ENCODE peak calls at places on chromosomes 6 and 20, in nine cellular contexts. A, Z, Q, D, H, S, F, P and M are unnamed samples. For H3K9me3, the result is how much of the 10 kb centered on the place peaks cover.

GRCh38 chr6:41373919-41374617 is 38.7 kb downstream of the NCR2 start:
- DNase-seq in Q (no peak), D (no peak), S (no peak), A (no peak), F (peak), H (peak), P (no peak), Z (no peak), M (no peak)

GRCh38 chr20:32460683-32461320 is 102.7 kb downstream of the ASXL1 start:
- DNase-seq in F (no peak), D (no peak), P (no peak), S (no peak), Z (no peak), A (no peak), H (no peak), Q (no peak), M (no peak)

GRCh38 chr6:170266061-170266825 is 24.6 kb downstream of the DLL1 start:
- DNase-seq in Z (peak), H (no peak), A (no peak), F (peak), Q (no peak), S (no peak), P (peak), D (peak), M (peak)

GRCh38 chr20:10591956-10592521 is 81.8 kb downstream of the JAG1 start:
- DNase-seq in Q (no peak), P (no peak), Z (no peak), S (no peak), F (no peak), H (no peak), D (no peak), A (no peak), M (no peak)

GRCh38 chr6:14804001-14804401 is 441.9 kb upstream of the JARID2 start:
- DNase-seq in A (no peak), D (no peak), Q (no peak), F (no peak), Z (no peak), S (no peak), P (no peak), H (no peak), M (no peak)

GRCh38 chr20:31962741-31963140 is 5.2 kb upstream of the XKR7 start:
- DNase-seq in F (no peak), A (no peak), Z (no peak), S (no peak), Q (no peak), H (no peak), P (no peak), D (no peak), M (no peak)

GRCh38 chr6:143052282-143052681 is 8.4 kb upstream of the AIG1 start:
- DNase-seq in P (no peak), F (no peak), D (no peak), S (no peak), H (no peak), Q (no peak), A (no peak), Z (no peak), M (no peak)

GRCh38 chr6:163151212-163151611 is 263.3 kb upstream of the QKI start:
- DNase-seq in Q (no peak), A (no peak), D (no peak), Z (no peak), F (peak), S (no peak), H (no peak), P (no peak), M (no peak)

GRCh38 chr6:169536446-169537170 is 165.2 kb downstream of the WDR27 start:
- DNase-seq in Z (no peak), F (no peak), S (no peak), D (no peak), A (no peak), P (no peak), Q (no peak), H (no peak), M (no peak)

GRCh38 chr6:37483917-37484785 is 15.5 kb downstream of the CCDC167 start:
- DNase-seq in Z (peak), H (peak), D (peak), P (peak), A (no peak), F (peak), S (no peak), Q (peak), M (peak)

GRCh38 chr20:17706632-17707031 is 6.9 kb downstream of the BANF2 start:
- DNase-seq in F (no peak), H (no peak), Q (no peak), A (no peak), D (no peak), S (no peak), Z (no peak), P (no peak), M (no peak)

GRCh38 chr20:50330504-50331313 is 140.1 kb downstream of the CEBPB start:
- DNase-seq in H (no peak), D (peak), Z (no peak), P (peak), F (peak), A (no peak), Q (peak), S (no peak), M (no peak)

GRCh38 chr6:54014440-54014839 is 96.8 kb upstream of the MLIP start:
- DNase-seq in A (no peak), Q (no peak), S (no peak), H (no peak), P (no peak), D (no peak), F (no peak), Z (no peak), M (no peak)

GRCh38 chr6:41455410-41455809 is 90.8 kb upstream of the FOXP4 start:
- DNase-seq in D (no peak), H (no peak), Q (no peak), A (no peak), S (no peak), F (no peak), P (no peak), Z (no peak), M (no peak)

GRCh38 chr6:3442444-3443220 is 14.2 kb downstream of the SLC22A23 start:
- DNase-seq in A (no peak), F (no peak), Z (no peak), Q (peak), S (no peak), H (no peak), D (no peak), P (no peak), M (no peak)

GRCh38 chr20:43949741-43950618 is 35.3 kb downstream of the TOX2 start:
- DNase-seq in S (no peak), A (no peak), P (peak), Z (no peak), H (no peak), F (no peak), D (peak), Q (peak), M (no peak)

GRCh38 chr6:113659762-113660404 is 197.3 kb upstream of the MARCKS start:
- DNase-seq in D (no peak), S (no peak), H (no peak), A (no peak), F (no peak), Z (no peak), P (no peak), Q (no peak), M (no peak)

GRCh38 chr6:16292432-16292831 is 54.0 kb downstream of the GMPR start:
- DNase-seq in Z (no peak), H (no peak), A (no peak), D (no peak), F (no peak), Q (no peak), P (no peak), S (no peak), M (no peak)

GRCh38 chr6:44227138-44227770 is 3.9 kb downstream of the SLC29A1 start:
- DNase-seq in D (no peak), Z (no peak), A (no peak), Q (no peak), S (no peak), H (no peak), P (no peak), F (no peak), M (no peak)

GRCh38 chr6:170112583-170112860 is 178.4 kb downstream of the DLL1 start:
- DNase-seq in Z (peak), H (no peak), D (no peak), S (no peak), F (no peak), A (no peak), Q (no peak), P (no peak), M (no peak)

GRCh38 chr6:166502453-166502852 is 84.0 kb downstream of the RAMACL start:
- DNase-seq in H (peak), P (no peak), S (no peak), Z (peak), A (no peak), F (no peak), Q (no peak), D (no peak), M (no peak)

GRCh38 chr6:27582928-27583725 is 110.2 kb upstream of the ZNF184 start:
- DNase-seq in F (peak), S (no peak), D (no peak), P (no peak), H (peak), Q (peak), A (no peak), Z (no peak), M (peak)

GRCh38 chr20:4325548-4326187 is 310.3 kb upstream of the RNF24 start:
- DNase-seq in S (no peak), Z (peak), H (no peak), Q (no peak), P (no peak), F (no peak), D (no peak), A (no peak), M (no peak)

GRCh38 chr6:73180718-73181619 is 44.3 kb downstream of the KHDC1L start:
- DNase-seq in Z (no peak), Q (peak), F (peak), D (no peak), A (no peak), H (peak), S (no peak), P (no peak), M (no peak)

GRCh38 chr6:156777866-156778614 is 862 bp downstream of the ARID1B start:
- DNase-seq in F (peak), D (peak), H (peak), Z (peak), P (peak), S (no peak), Q (peak), A (no peak), M (peak)

GRCh38 chr6:52015953-52016352 is 71.5 kb downstream of the PKHD1 start:
- DNase-seq in S (no peak), Q (no peak), F (no peak), D (no peak), Z (no peak), P (no peak), H (no peak), A (no peak), M (no peak)

GRCh38 chr20:46438156-46438750 is 31.8 kb upstream of the ELMO2 start:
- DNase-seq in Z (peak), P (no peak), H (peak), A (no peak), S (no peak), D (no peak), Q (peak), F (peak), M (peak)

GRCh38 chr6:148082044-148082443 is 260.6 kb upstream of the SASH1 start:
- DNase-seq in H (no peak), A (no peak), F (no peak), D (no peak), P (no peak), S (no peak), Q (no peak), Z (no peak), M (no peak)

GRCh38 chr6:21437583-21437982 is 156.0 kb upstream of the SOX4 start:
- DNase-seq in H (no peak), Z (no peak), D (no peak), P (no peak), F (no peak), A (no peak), S (no peak), Q (no peak), M (no peak)

GRCh38 chr20:9574182-9574581 is 59.8 kb downstream of the LAMP5 start:
- DNase-seq in Z (no peak), H (no peak), S (no peak), A (no peak), F (peak), Q (no peak), P (no peak), D (no peak), M (no peak)

GRCh38 chr20:9573598-9573997 is 59.2 kb downstream of the LAMP5 start:
- DNase-seq in Q (no peak), Z (no peak), A (no peak), H (no peak), D (no peak), P (no peak), F (peak), S (no peak), M (no peak)

GRCh38 chr20:9571783-9572182 is 57.4 kb downstream of the LAMP5 start:
- DNase-seq in H (no peak), Q (no peak), F (no peak), Z (no peak), S (no peak), A (no peak), P (no peak), D (no peak), M (no peak)

GRCh38 chr20:9570612-9571011 is 56.2 kb downstream of the LAMP5 start:
- DNase-seq in Z (no peak), S (no peak), F (no peak), A (no peak), P (no peak), D (no peak), Q (no peak), H (peak), M (no peak)

GRCh38 chr20:9572690-9573089 is 58.3 kb downstream of the LAMP5 start:
- DNase-seq in S (no peak), F (peak), Q (no peak), A (no peak), P (no peak), D (no peak), H (no peak), Z (no peak), M (no peak)
- H3K4me3 ChIP-seq in S (no peak), F (peak), Q (no peak), A (no peak), P (no peak), D (no peak), H (no peak), Z (no peak), M (no peak)

GRCh38 chr6:84426002-84426705 is 198.7 kb upstream of the CEP162 start:
- DNase-seq in Z (no peak), P (no peak), A (no peak), D (no peak), Q (no peak), F (peak), S (no peak), H (no peak), M (no peak)

GRCh38 chr6:84417261-84417660 is 189.8 kb upstream of the CEP162 start:
- DNase-seq in Z (no peak), A (no peak), D (no peak), H (no peak), Q (no peak), S (no peak), F (no peak), P (no peak), M (no peak)

GRCh38 chr6:84424956-84425355 is 197.5 kb upstream of the CEP162 start:
- DNase-seq in H (no peak), Z (no peak), D (no peak), A (no peak), Q (no peak), S (no peak), F (no peak), P (no peak), M (no peak)

GRCh38 chr6:84421031-84421430 is 193.6 kb upstream of the CEP162 start:
- DNase-seq in F (no peak), S (no peak), Q (no peak), P (no peak), H (no peak), Z (no peak), A (no peak), D (no peak), M (no peak)

DNA sequence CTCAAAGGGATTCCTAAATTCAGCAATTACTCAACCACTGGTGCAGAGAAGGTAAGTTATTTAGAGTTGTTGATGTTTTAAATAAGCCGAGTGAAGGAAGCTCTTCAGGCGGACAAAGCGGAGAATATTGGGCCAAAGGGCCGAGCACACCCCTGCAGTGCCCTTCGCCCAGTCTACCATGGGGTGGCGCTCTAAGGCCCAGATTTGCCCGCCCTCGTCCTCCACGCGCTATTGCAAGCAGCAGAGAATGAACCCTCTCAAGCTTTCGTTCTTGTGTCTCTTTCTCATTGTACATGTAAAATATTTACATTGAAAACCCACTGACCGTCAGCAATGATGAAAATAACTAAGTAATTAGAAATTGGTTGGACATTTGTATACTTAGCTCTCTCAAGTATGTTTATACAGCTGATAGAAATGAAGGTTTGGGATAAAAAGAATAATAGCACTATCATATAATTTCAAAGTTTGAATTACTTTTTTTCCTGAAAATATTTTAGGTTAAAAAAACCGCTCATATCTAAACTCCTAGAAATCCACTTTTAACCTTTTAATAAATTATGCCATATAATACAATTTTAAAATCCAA is 195.0 kb upstream of the CEP162 start:
- DNase-seq in P (peak), A (peak), H (peak), S (no peak), D (no peak), Z (peak), F (peak), Q (no peak), M (peak)
- H3K9me3 ChIP-seq in P (under half), A (under half), H (under half), S (under half), D (under half), Z (under half), F (under half), Q (under half), M (under half)

GRCh38 chr20:297098-297924 is at the start of gene ZCCHC3:
- DNase-seq in Z (peak), Q (peak), A (peak), D (peak), S (peak), H (peak), F (peak), P (peak), M (peak)
- TF ChIP-seq CTCF in Z (no peak), Q (no peak), A (no peak), D (no peak), S (no peak), H (peak), F (peak), P (peak), M (peak)

GRCh38 chr6:153130515-153131036 is 506 bp downstream of the RGS17 start:
- DNase-seq in D (peak), P (no peak), Z (no peak), Q (no peak), S (no peak), A (no peak), F (no peak), H (peak), M (peak)

GRCh38 chr6:153126218-153126617 is 4.9 kb downstream of the RGS17 start:
- DNase-seq in H (no peak), D (no peak), F (no peak), P (no peak), Q (no peak), A (no peak), S (no peak), Z (no peak), M (no peak)

GRCh38 chr6:153135681-153136080 is 4.6 kb upstream of the RGS17 start:
- DNase-seq in Z (no peak), P (no peak), D (no peak), H (no peak), Q (no peak), S (no peak), F (no peak), A (no peak), M (no peak)

GRCh38 chr6:153129873-153130514 is 1.1 kb downstream of the RGS17 start:
- DNase-seq in P (no peak), A (no peak), F (peak), H (peak), S (no peak), Q (peak), D (peak), Z (no peak), M (no peak)

DNA sequence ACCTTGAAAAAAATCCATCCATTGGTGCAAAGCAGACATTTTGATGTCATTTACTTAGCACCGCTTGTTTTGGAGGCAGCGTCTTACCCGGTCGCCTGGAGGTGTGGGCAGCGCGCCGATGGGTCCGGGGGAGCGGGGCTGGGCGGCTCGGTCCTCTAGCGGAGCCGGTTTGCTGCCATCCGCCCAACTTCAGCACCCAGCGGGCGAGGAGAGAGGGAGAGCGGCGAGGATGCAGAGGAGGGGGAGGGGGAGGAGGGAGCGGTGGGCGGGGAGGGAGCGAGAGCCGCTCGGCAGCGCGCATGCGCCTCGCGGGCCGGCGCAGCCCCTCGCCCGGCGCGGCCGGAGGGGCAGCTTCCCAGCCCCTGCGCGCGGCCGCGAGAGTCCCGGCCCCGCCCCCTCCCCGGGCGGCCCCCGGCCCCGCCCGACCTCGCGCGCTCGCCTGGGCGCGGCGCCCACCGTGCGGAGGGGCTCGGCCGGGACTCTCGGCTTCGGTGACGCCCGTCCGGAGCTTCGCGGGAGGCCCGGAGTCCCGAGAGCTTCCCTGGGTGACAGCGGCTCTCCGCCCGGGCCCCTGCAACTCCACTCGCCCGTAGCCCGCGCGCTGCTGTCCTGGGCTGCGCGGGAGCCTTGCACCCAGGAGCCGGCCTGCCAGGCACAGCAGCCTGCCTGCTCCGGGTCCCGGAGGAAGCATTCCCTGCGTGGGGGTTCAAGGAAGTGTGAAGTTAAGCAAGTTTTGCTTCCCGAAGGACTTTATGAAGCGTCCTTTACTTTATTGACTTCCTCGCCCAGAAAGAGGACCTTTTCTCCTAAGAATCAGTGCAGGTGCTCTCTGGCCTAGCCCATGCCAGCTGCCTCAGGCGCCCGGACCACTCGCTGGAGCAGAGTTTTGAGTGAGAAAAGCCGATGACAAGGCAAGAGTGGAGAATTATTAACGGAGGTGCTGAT is at the start of gene RGS17:
- DNase-seq in A (no peak), Z (peak), F (peak), D (peak), P (peak), H (peak), Q (peak), S (no peak), M (peak)
- H3K4me3 ChIP-seq in A (peak), Z (peak), F (peak), D (peak), P (peak), H (peak), Q (peak), S (peak), M (peak)

DNA sequence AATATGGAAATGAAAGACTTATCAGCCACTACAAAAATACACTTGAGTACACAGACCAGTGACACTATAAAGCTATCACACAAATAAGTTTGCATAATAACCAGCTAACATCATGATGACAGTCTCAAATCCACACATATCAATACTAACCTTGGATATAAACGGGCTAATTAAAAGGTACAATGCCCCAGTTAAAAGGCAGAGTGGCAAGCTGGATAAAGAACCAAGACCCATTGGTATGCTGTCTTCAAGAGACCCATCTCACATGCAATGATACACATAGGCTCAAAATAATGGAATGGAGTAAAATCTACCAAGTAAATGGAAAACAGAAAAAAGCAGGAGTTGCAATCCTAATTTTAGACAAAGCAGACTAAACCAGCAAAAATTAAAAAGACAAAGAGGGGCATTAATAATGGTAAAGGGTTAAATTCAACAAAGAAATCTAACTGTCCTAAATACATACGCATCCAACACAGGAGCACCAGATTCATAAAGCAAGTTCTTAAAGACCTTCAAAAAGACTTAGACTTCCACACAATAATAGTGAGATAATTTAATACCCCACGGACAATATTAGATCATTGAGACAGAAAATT is 163.3 kb downstream of the CD24 start:
- DNase-seq in P (no peak), F (no peak), Z (no peak), Q (no peak), H (no peak), A (no peak), S (no peak), D (no peak), M (no peak)
- H3K9me3 ChIP-seq in P (under half), F (under half), Z (half or more), Q (under half), H (under half), A (under half), S (under half), D (half or more), M (under half)